ENCODE peak calls at places on chromosomes 6 and 20, in four cellular contexts. F is A549, Y is GM12878, G is endothelial cell of umbilical vein. W is an unnamed sample.
A peak's percentile ranks its signal among the peaks of the same experiment; 100 is the strongest.

GRCh38 chr6:87481936-87482335 is 9.2 kb downstream of the SLC35A1 start:
- DNase-seq in F (no peak), Y (no peak), G (no peak), W (peak; percentile 80)

GRCh38 chr6:159645659-159646058 is 47.4 kb downstream of the SOD2 start:
- DNase-seq in F (no peak), Y (no peak), G (no peak), W (peak; percentile 57)

GRCh38 chr6:25869840-25870239 is 4.2 kb downstream of the SLC17A3 start:
- DNase-seq in F (no peak), Y (no peak), G (no peak), W (no peak)

GRCh38 chr20:45779011-45779915 is 12.4 kb downstream of the WFDC3 start:
- DNase-seq in Y (no peak), G (peak; percentile 94), F (peak; percentile 94), W (no peak)

GRCh38 chr6:163955131-163955530 is 540.6 kb downstream of the QKI start:
- DNase-seq in G (no peak), F (no peak), Y (no peak), W (no peak)

GRCh38 chr6:40450483-40450882 is 136.7 kb downstream of the LRFN2 start:
- DNase-seq in Y (no peak), G (no peak), F (no peak), W (no peak)

GRCh38 chr20:50877232-50877631 is 54.0 kb downstream of the ADNP start:
- DNase-seq in F (no peak), G (no peak), Y (no peak), W (no peak)

GRCh38 chr6:65531545-65531944 is 175.5 kb downstream of the EYS start:
- DNase-seq in F (no peak), G (no peak), Y (no peak), W (no peak)

GRCh38 chr6:121817141-121817540 is 381.7 kb downstream of the GJA1 start:
- DNase-seq in G (no peak), Y (no peak), F (peak; percentile 6), W (peak; percentile 21)

GRCh38 chr6:91082311-91082803 is 495.5 kb upstream of the MAP3K7 start:
- DNase-seq in F (no peak), Y (no peak), G (no peak), W (no peak)

GRCh38 chr6:17710331-17710730 is 3.6 kb upstream of the NUP153 start:
- DNase-seq in Y (no peak), F (no peak), G (no peak), W (no peak)

GRCh38 chr6:87105823-87106222 is 10.9 kb upstream of the CGA start:
- DNase-seq in G (no peak), Y (no peak), F (no peak), W (no peak)

GRCh38 chr20:45679650-45680049 is 9.6 kb upstream of the WFDC11 start:
- DNase-seq in Y (no peak), F (no peak), G (no peak), W (no peak)

GRCh38 chr6:95601133-95601532 is 23.8 kb downstream of the MANEA start:
- DNase-seq in Y (no peak), F (peak; percentile 0), G (peak; percentile 61), W (no peak)

GRCh38 chr20:3074812-3075211 is 3.4 kb downstream of the OXT start:
- DNase-seq in F (no peak), Y (no peak), G (no peak), W (no peak)

GRCh38 chr6:130371921-130372320 is 6.1 kb downstream of the TMEM200A start:
- DNase-seq in Y (no peak), F (no peak), G (no peak), W (no peak)

GRCh38 chr6:78810146-78810545 is 57.2 kb upstream of the IRAK1BP1 start:
- DNase-seq in G (peak; percentile 60), F (peak; percentile 23), Y (no peak), W (peak; percentile 38)

GRCh38 chr6:53800976-53801375 is 6.2 kb downstream of the LRRC1 start:
- DNase-seq in Y (no peak), G (no peak), F (no peak), W (no peak)

GRCh38 chr20:5864873-5865582 is 85.3 kb downstream of the TRMT6 start:
- DNase-seq in G (peak; percentile 76), F (peak; percentile 37), Y (no peak), W (peak; percentile 40)

GRCh38 chr20:52150440-52151258 is 40.9 kb downstream of the ZFP64 start:
- DNase-seq in F (peak; percentile 56), G (peak; percentile 72), Y (peak; percentile 24), W (peak; percentile 67)

GRCh38 chr6:41747256-41748101 is at the start of gene PGC:
- DNase-seq in G (no peak), Y (no peak), F (no peak), W (no peak)

GRCh38 chr6:117840541-117840983 is 66.5 kb upstream of the SLC35F1 start:
- DNase-seq in G (peak; percentile 41), F (peak; percentile 53), Y (no peak), W (peak; percentile 69)

GRCh38 chr6:25476126-25476525 is 175.9 kb upstream of the SCGN start:
- DNase-seq in F (no peak), G (no peak), Y (no peak), W (no peak)

GRCh38 chr6:166435574-166435973 is 52.8 kb upstream of the MPC1 start:
- DNase-seq in Y (no peak), G (no peak), F (no peak), W (peak; percentile 47)

GRCh38 chr20:62069741-62070216 is 4.1 kb upstream of the TAF4 start:
- DNase-seq in F (no peak), Y (no peak), G (no peak), W (peak; percentile 67)

GRCh38 chr6:87078983-87079616 is 15.8 kb downstream of the CGA start:
- DNase-seq in G (peak; percentile 61), Y (no peak), F (peak; percentile 70), W (peak; percentile 77)

GRCh38 chr6:36495086-36495485 is 52.2 kb downstream of the STK38 start:
- DNase-seq in Y (no peak), G (no peak), F (no peak), W (no peak)

GRCh38 chr20:44691424-44692423 is 23.4 kb upstream of the CCN5 start:
- DNase-seq in G (no peak), F (no peak), Y (no peak), W (no peak)

GRCh38 chr6:136571065-136571464 is 20.8 kb upstream of the MAP7 start:
- DNase-seq in Y (no peak), F (no peak), G (no peak), W (no peak)

GRCh38 chr6:135438907-135439535 is 58.5 kb downstream of the AHI1 start:
- DNase-seq in G (peak; percentile 55), Y (peak; percentile 17), F (no peak), W (peak; percentile 75)

GRCh38 chr6:160076009-160076408 is 45.6 kb upstream of the SLC22A1 start:
- DNase-seq in Y (no peak), F (no peak), G (no peak), W (no peak)

GRCh38 chr20:58721951-58722371 is 29.4 kb downstream of the NPEPL1 start:
- DNase-seq in Y (no peak), G (no peak), F (no peak), W (peak; percentile 0)

GRCh38 chr6:71279321-71279720 is 9.3 kb upstream of the OGFRL1 start:
- DNase-seq in Y (no peak), F (no peak), G (no peak), W (no peak)

GRCh38 chr20:57582432-57583288 is 21.8 kb downstream of the PCK1 start:
- DNase-seq in Y (no peak), F (peak; percentile 24), G (peak; percentile 86), W (peak; percentile 50)

GRCh38 chr6:112205521-112206458 is 48.6 kb downstream of the LAMA4 start:
- DNase-seq in G (peak; percentile 86), Y (no peak), F (no peak), W (no peak)

GRCh38 chr6:97669191-97669651 is 386.2 kb upstream of the MMS22L start:
- DNase-seq in G (no peak), F (no peak), Y (peak; percentile 74), W (no peak)

GRCh38 chr20:60022849-60023248 is 64.6 kb downstream of the CDH26 start:
- DNase-seq in G (no peak), F (no peak), Y (no peak), W (no peak)

GRCh38 chr20:60020251-60020650 is 62.0 kb downstream of the CDH26 start:
- DNase-seq in G (no peak), F (no peak), Y (no peak), W (no peak)

GRCh38 chr20:60024801-60025200 is 66.6 kb downstream of the CDH26 start:
- DNase-seq in G (no peak), F (no peak), Y (no peak), W (no peak)

GRCh38 chr20:60026010-60026409 is 67.8 kb downstream of the CDH26 start:
- DNase-seq in F (no peak), G (no peak), Y (no peak), W (no peak)

GRCh38 chr20:60024245-60024644 is 66.0 kb downstream of the CDH26 start:
- DNase-seq in Y (no peak), G (no peak), F (no peak), W (no peak)
- TF ChIP-seq MYC in Y (no peak), G (no peak), F (no peak), W (no peak)

GRCh38 chr20:17728074-17728473 is 28.3 kb downstream of the BANF2 start:
- DNase-seq in F (no peak), Y (no peak), G (no peak), W (no peak)

GRCh38 chr20:17722493-17723300 is 22.9 kb downstream of the BANF2 start:
- DNase-seq in G (no peak), F (no peak), Y (no peak), W (no peak)

GRCh38 chr20:17727351-17727750 is 27.6 kb downstream of the BANF2 start:
- DNase-seq in F (no peak), Y (no peak), G (no peak), W (no peak)

GRCh38 chr20:17723301-17723691 is 23.5 kb downstream of the BANF2 start:
- DNase-seq in G (no peak), Y (no peak), F (no peak), W (no peak)

DNA sequence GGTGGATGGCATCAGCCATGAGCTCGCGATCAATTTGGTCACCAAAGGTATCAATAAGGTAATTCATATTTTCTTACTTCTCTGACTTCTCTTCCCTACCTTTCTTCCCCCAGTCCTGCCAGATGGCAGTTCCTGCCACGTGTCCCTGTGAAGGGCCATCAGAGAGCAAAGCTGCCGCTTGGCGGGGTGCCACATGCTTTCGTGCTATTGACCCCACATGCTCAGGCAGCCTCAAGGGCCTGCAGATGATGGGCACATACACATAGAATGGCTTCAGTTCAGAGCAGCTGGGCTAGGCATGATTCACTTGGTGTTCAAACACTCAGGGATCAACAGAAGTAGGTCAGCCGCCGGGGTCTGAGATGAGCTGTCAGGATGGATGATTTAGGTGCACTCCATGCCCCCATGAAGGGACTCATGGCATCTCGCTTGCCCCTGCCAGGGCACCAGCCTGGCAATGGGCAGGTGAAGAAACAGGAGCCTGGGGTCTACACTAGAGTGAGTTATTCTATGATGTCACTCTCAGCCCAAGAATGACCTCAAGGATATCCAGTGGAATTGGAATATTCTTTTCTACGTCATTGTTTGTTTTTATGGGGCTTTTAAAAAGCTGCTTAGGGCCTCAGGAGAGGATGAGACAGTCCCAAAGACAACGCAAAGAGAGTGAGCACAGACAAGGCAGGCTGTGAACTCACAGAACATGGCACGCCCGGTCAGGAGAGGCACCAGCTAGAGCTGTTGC is 25.5 kb downstream of the BANF2 start:
- DNase-seq in Y (no peak), G (no peak), F (no peak), W (no peak)
- TF ChIP-seq MAX in Y (no peak), G (no peak), F (no peak), W (no peak)

GRCh38 chr6:13924146-13924948 is 405 bp upstream of the RNF182 start:
- DNase-seq in F (peak; percentile 17), G (peak; percentile 37), Y (no peak), W (peak; percentile 88)
- TF ChIP-seq MYC in F (no peak), G (no peak), Y (no peak), W (no peak)

GRCh38 chr20:9180480-9181257 is 111.8 kb downstream of the PLCB4 start:
- DNase-seq in Y (no peak), F (no peak), G (no peak), W (no peak)
- TF ChIP-seq MAX in Y (no peak), F (no peak), G (no peak), W (no peak)

W was measured in NB4.